ENCODE peak calls at places on chromosome 4, in five cellular contexts. D, F, H, O and Z are unnamed samples.

GRCh38 chr4:106869551-106869950 is 166.6 kb downstream of the DKK2 start:
- DNase-seq in D (no peak), F (no peak), H (no peak), O (no peak), Z (no peak)

GRCh38 chr4:26687728-26688127 is 103.8 kb downstream of the TBC1D19 start:
- DNase-seq in D (no peak), F (no peak), H (no peak), O (no peak), Z (no peak)

GRCh38 chr4:122038896-122039295 is 87.0 kb upstream of the TRPC3 start:
- DNase-seq in D (no peak), F (no peak), H (no peak), O (no peak), Z (no peak)

GRCh38 chr4:169398294-169398693 is 127.5 kb upstream of the SH3RF1 start:
- DNase-seq in D (no peak), F (no peak), H (no peak), O (no peak), Z (no peak)

GRCh38 chr4:122890142-122890769 is 32.1 kb downstream of the NUDT6 start:
- DNase-seq in D (no peak), F (no peak), H (no peak), O (no peak), Z (no peak)

GRCh38 chr4:19164334-19164733 is 1087.4 kb upstream of the SLIT2 start:
- DNase-seq in D (no peak), F (no peak), H (no peak), O (no peak), Z (no peak)

GRCh38 chr4:93764647-93765246 is 63.8 kb upstream of the ATOH1 start:
- DNase-seq in D (peak), F (no peak), H (peak), O (no peak), Z (peak)

GRCh38 chr4:99235955-99236354 is 16.9 kb upstream of the ADH6 start:
- DNase-seq in D (no peak), F (no peak), H (no peak), O (no peak), Z (no peak)

GRCh38 chr4:22478426-22478825 is 37.4 kb downstream of the ADGRA3 start:
- DNase-seq in D (no peak), F (peak), H (no peak), O (no peak), Z (no peak)

GRCh38 chr4:89290727-89291126 is 16.9 kb downstream of the GPRIN3 start:
- DNase-seq in D (no peak), F (no peak), H (no peak), O (no peak), Z (no peak)

GRCh38 chr4:147160908-147161513 is 215.3 kb upstream of the TTC29 start:
- DNase-seq in D (peak), F (no peak), H (peak), O (no peak), Z (peak)

GRCh38 chr4:128574706-128575105 is 234.8 kb upstream of the JADE1 start:
- DNase-seq in D (peak), F (peak), H (peak), O (peak), Z (peak)

GRCh38 chr4:101178731-101179130 is 168.6 kb downstream of the PPP3CA start:
- DNase-seq in D (no peak), F (no peak), H (no peak), O (no peak), Z (no peak)

GRCh38 chr4:41939016-41939623 is 3.9 kb downstream of the TMEM33 start:
- DNase-seq in D (peak), F (no peak), H (no peak), O (no peak), Z (no peak)

GRCh38 chr4:56626963-56627362 is 54.1 kb downstream of the HOPX start:
- DNase-seq in D (peak), F (no peak), H (no peak), O (no peak), Z (no peak)

GRCh38 chr4:183848762-183849161 is 56.3 kb upstream of the STOX2 start:
- DNase-seq in D (no peak), F (no peak), H (no peak), O (no peak), Z (no peak)

GRCh38 chr4:70863099-70863790 is 23.6 kb upstream of the GRSF1 start:
- DNase-seq in D (no peak), F (peak), H (no peak), O (no peak), Z (no peak)

GRCh38 chr4:173135241-173135847 is 33.3 kb upstream of the GALNT7 start:
- DNase-seq in D (no peak), F (no peak), H (no peak), O (no peak), Z (no peak)
- TF ChIP-seq SP1 in D (no peak), F (no peak), H (no peak), O (no peak), Z (no peak)

GRCh38 chr4:85495621-85496020 is 20.7 kb downstream of the ARHGAP24 start:
- DNase-seq in D (no peak), F (no peak), H (no peak), O (no peak), Z (no peak)

GRCh38 chr4:85499573-85499972 is 24.6 kb downstream of the ARHGAP24 start:
- DNase-seq in D (no peak), F (no peak), H (no peak), O (no peak), Z (no peak)

GRCh38 chr4:85496933-85497332 is 22.0 kb downstream of the ARHGAP24 start:
- DNase-seq in D (no peak), F (no peak), H (no peak), O (no peak), Z (no peak)

GRCh38 chr4:85498068-85498733 is 23.3 kb downstream of the ARHGAP24 start:
- DNase-seq in D (no peak), F (peak), H (no peak), O (no peak), Z (no peak)

DNA sequence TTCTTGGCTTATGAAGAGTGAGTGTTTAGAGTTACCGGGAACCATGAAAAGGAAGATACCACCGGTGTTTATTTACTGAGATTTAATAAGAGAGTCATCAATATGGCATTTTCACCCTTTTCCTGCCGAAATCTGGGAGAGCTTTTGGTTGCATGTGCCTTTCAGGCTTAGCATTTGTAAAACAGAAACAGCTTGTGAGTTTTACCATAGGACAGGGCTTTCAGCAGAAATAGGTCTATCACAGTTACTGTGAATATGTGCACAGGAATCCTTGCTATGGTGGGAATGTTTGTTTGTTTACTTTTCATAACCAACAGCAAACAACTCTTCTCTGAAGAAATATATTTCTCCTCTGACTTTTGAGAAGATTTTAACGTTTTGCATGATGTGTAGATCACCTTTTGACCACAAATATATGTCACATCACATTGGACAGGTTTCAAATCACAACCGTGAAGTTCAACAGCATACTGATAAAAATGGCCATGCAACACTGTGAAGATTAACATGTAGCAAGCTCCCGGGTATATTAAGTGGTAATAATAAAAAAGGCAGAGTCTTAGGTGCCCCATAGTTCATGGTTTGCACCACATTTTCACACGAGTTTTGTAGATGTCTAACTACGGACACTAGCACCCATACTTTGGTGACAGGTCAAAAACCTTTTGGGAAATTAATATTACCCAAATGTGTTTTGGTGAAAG is 21.3 kb downstream of the ARHGAP24 start:
- DNase-seq in D (no peak), F (no peak), H (no peak), O (no peak), Z (no peak)
- H3K27ac ChIP-seq in D (no peak), F (no peak), H (no peak), O (no peak), Z (no peak)

GRCh38 chr4:84597450-84597849 is 14.5 kb downstream of the CDS1 start:
- DNase-seq in D (no peak), F (no peak), H (no peak), O (no peak), Z (peak)
- TF ChIP-seq SP1 in D (no peak), F (no peak), H (no peak), O (no peak), Z (no peak)

GRCh38 chr4:185576918-185577591 is 41.7 kb upstream of the PDLIM3 start:
- DNase-seq in D (no peak), F (no peak), H (no peak), O (no peak), Z (no peak)
- H3K27ac ChIP-seq in D (no peak), F (no peak), H (no peak), O (no peak), Z (no peak)

DNA sequence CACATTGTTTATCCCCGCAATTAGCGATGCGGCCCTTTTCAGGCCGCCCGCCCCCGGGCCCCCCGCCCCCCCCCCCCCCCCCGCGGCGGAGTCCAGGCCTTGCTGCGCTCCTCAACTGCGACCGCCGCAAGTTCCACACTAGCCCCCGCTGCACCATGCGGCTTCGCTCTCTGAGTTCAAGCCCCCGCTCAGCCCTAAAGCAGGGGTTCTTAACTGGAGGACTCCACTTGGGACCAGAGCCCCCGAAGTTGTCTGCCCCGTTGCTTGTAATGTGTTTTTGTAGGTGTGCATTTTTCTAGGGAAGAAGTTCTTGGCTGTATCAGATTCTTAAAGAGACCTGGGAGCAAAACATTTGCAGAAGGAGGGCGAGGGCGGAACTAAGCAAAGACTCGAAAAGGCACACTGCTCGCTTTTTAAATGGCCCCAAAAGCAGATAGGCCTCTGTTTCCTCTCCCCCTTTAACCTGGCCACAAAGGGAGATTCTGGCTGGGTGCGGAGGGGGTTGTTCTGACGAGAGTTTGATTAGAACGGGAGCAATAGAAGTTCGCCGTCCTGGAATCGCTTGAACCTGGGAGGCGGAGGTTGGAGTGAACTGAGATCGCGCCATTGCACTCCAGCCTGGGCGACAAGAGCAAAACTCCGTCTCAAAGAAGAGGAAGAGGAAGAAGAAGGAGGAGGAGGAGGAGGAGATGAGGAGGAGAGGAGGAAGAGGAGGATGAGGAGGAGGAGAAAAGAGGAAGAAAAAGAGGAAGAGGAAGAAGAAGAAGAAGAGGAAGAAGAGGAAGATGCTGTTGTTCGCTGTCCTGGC is 2.3 kb upstream of the MSX1 start:
- DNase-seq in D (no peak), F (no peak), H (no peak), O (no peak), Z (no peak)
- TF ChIP-seq SP1 in D (no peak), F (no peak), H (no peak), O (no peak), Z (no peak)